ENCODE peak calls at places on chromosomes 2 and 18, in eight cellular contexts. One of them, this sample, is unnamed.

GRCh38 chr2:166335284-166335683 is 40.5 kb downstream of the SCN9A start:
- DNase-seq in uterus: no peak
- DNase-seq in lower lobe of right lung: no peak
- DNase-seq in H9: no peak
- DNase-seq in thoracic aorta: no peak
- DNase-seq in AG09309: no peak
- DNase-seq in sigmoid colon: no peak
- DNase-seq in osteocyte: no peak
- DNase-seq in this sample: no peak

GRCh38 chr18:48153641-48154481 is 223.4 kb upstream of the SMAD2 start:
- DNase-seq in thoracic aorta: no peak
- DNase-seq in H9: no peak
- DNase-seq in sigmoid colon: no peak
- DNase-seq in lower lobe of right lung: no peak
- DNase-seq in osteocyte: no peak
- DNase-seq in uterus: no peak
- DNase-seq in AG09309: peak; percentile 1
- DNase-seq in this sample: no peak

GRCh38 chr2:191635333-191636234 is 42.4 kb upstream of the NABP1 start:
- DNase-seq in uterus: no peak
- DNase-seq in osteocyte: no peak
- DNase-seq in AG09309: peak; percentile 43
- DNase-seq in sigmoid colon: no peak
- DNase-seq in H9: no peak
- DNase-seq in thoracic aorta: no peak
- DNase-seq in lower lobe of right lung: no peak
- DNase-seq in this sample: no peak

GRCh38 chr18:60018801-60019462 is 119.1 kb downstream of the PMAIP1 start:
- DNase-seq in sigmoid colon: no peak
- DNase-seq in AG09309: no peak
- DNase-seq in lower lobe of right lung: no peak
- DNase-seq in osteocyte: no peak
- DNase-seq in uterus: no peak
- DNase-seq in thoracic aorta: no peak
- DNase-seq in H9: no peak
- DNase-seq in this sample: no peak

GRCh38 chr2:104033399-104033798 is 820.5 kb upstream of the POU3F3 start:
- DNase-seq in AG09309: no peak
- DNase-seq in osteocyte: no peak
- DNase-seq in lower lobe of right lung: no peak
- DNase-seq in uterus: no peak
- DNase-seq in sigmoid colon: no peak
- DNase-seq in H9: no peak
- DNase-seq in thoracic aorta: no peak
- DNase-seq in this sample: no peak

GRCh38 chr2:1010373-1011017 is 59.8 kb downstream of the SNTG2 start:
- DNase-seq in sigmoid colon: no peak
- DNase-seq in H9: no peak
- DNase-seq in thoracic aorta: no peak
- DNase-seq in AG09309: no peak
- DNase-seq in uterus: no peak
- DNase-seq in lower lobe of right lung: no peak
- DNase-seq in osteocyte: no peak
- DNase-seq in this sample: no peak

GRCh38 chr18:36527740-36528455 is 230.4 kb downstream of the FHOD3 start:
- DNase-seq in uterus: no peak
- DNase-seq in thoracic aorta: no peak
- DNase-seq in H9: no peak
- DNase-seq in osteocyte: no peak
- DNase-seq in lower lobe of right lung: no peak
- DNase-seq in sigmoid colon: no peak
- DNase-seq in AG09309: no peak
- DNase-seq in this sample: no peak

GRCh38 chr2:44949329-44950151 is 8.0 kb downstream of the SIX3 start:
- DNase-seq in H9: peak; percentile 85
- DNase-seq in thoracic aorta: no peak
- DNase-seq in osteocyte: no peak
- DNase-seq in AG09309: no peak
- DNase-seq in sigmoid colon: no peak
- DNase-seq in uterus: no peak
- DNase-seq in lower lobe of right lung: peak; percentile 28
- DNase-seq in this sample: peak; percentile 77

GRCh38 chr2:33719067-33719466 is 120.0 kb upstream of the FAM98A start:
- DNase-seq in sigmoid colon: no peak
- DNase-seq in osteocyte: no peak
- DNase-seq in AG09309: no peak
- DNase-seq in lower lobe of right lung: no peak
- DNase-seq in H9: no peak
- DNase-seq in uterus: no peak
- DNase-seq in thoracic aorta: no peak
- DNase-seq in this sample: no peak

GRCh38 chr2:127208313-127208712 is 11.8 kb downstream of the CYP27C1 start:
- DNase-seq in sigmoid colon: no peak
- DNase-seq in thoracic aorta: no peak
- DNase-seq in uterus: no peak
- DNase-seq in lower lobe of right lung: no peak
- DNase-seq in AG09309: no peak
- DNase-seq in H9: peak; percentile 86
- DNase-seq in osteocyte: no peak
- DNase-seq in this sample: no peak

GRCh38 chr18:46322411-46322891 is 218.3 kb downstream of the HAUS1 start:
- DNase-seq in H9: no peak
- DNase-seq in thoracic aorta: no peak
- DNase-seq in lower lobe of right lung: no peak
- DNase-seq in uterus: no peak
- DNase-seq in osteocyte: no peak
- DNase-seq in sigmoid colon: no peak
- DNase-seq in AG09309: no peak
- DNase-seq in this sample: no peak

GRCh38 chr2:26970928-26971627 is 641 bp downstream of the MAPRE3 start:
- DNase-seq in thoracic aorta: no peak
- DNase-seq in osteocyte: no peak
- DNase-seq in sigmoid colon: no peak
- DNase-seq in lower lobe of right lung: no peak
- DNase-seq in AG09309: no peak
- DNase-seq in H9: peak; percentile 54
- DNase-seq in uterus: peak; percentile 33
- DNase-seq in this sample: no peak

GRCh38 chr2:174979996-174980395 is 25.2 kb downstream of the CHN1 start:
- DNase-seq in uterus: no peak
- DNase-seq in thoracic aorta: no peak
- DNase-seq in sigmoid colon: no peak
- DNase-seq in lower lobe of right lung: no peak
- DNase-seq in osteocyte: no peak
- DNase-seq in AG09309: no peak
- DNase-seq in H9: no peak
- DNase-seq in this sample: no peak

DNA sequence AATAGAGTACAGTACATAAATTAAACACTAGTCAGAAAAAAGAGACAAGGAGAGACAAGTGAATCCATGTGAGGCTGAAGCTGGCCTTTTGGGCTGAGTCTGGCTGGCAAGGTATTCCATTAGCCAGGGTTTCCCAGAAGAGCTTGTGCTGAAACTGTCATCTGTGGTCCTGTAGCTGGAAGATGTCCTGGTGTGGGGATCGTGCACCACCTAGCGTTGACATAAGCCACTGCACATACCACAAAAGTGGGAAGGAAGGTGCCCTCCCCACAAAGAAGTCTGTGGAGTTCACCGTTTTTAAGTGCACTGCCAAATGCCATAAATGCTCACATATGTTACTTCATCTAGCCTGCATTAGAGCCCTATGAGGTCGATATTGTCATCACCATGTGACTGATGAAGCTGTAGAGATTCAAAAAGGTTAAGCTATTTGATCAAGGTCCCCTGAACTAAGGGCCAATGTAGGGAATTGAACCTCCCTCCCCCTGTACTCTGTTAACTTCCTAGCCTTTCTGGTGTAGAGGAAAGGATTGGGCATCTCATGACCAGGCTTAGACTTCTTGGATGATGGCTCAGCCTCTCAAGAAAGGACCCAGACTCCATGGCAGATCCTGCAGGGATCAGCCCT is 31.9 kb upstream of the GALNT14 start:
- DNase-seq in osteocyte: peak; percentile 82
- DNase-seq in uterus: peak; percentile 17
- DNase-seq in lower lobe of right lung: peak; percentile 50
- DNase-seq in thoracic aorta: no peak
- DNase-seq in AG09309: peak; percentile 39
- DNase-seq in H9: peak; percentile 70
- DNase-seq in sigmoid colon: no peak
- DNase-seq in this sample: no peak
- TF ChIP-seq CTCF in osteocyte: peak; percentile 93
- TF ChIP-seq CTCF in uterus: peak; percentile 65
- TF ChIP-seq CTCF in lower lobe of right lung: peak; percentile 90
- TF ChIP-seq CTCF in thoracic aorta: peak; percentile 89
- TF ChIP-seq CTCF in AG09309: peak; percentile 92
- TF ChIP-seq CTCF in H9: peak; percentile 95
- TF ChIP-seq CTCF in sigmoid colon: peak; percentile 81
- TF ChIP-seq CTCF in this sample: peak; percentile 96

DNA sequence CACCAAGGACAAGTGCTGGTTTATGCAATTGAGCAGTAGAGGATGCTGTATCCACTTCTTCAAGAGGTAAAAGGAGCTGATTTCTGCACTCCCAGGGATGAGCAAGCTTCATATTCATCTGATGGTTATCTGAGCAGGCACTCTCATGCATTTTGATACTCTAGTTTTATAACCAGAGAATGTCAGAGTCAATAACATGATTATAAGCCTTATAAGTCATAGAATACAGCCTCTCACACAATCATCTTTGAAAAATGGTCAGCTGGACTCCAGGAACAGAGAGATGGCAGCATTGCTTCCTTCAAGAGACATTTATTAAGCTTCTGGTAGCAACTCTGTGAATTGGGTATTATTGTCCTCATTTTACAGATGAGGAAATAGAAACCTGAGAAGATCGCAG is 167.1 kb downstream of the SLC8A1 start:
- DNase-seq in thoracic aorta: no peak
- DNase-seq in sigmoid colon: no peak
- DNase-seq in AG09309: peak; percentile 35
- DNase-seq in osteocyte: no peak
- DNase-seq in lower lobe of right lung: no peak
- DNase-seq in uterus: no peak
- DNase-seq in H9: no peak
- DNase-seq in this sample: no peak
- TF ChIP-seq CTCF in thoracic aorta: no peak
- TF ChIP-seq CTCF in sigmoid colon: no peak
- TF ChIP-seq CTCF in AG09309: peak; percentile 48
- TF ChIP-seq CTCF in osteocyte: peak; percentile 40
- TF ChIP-seq CTCF in lower lobe of right lung: no peak
- TF ChIP-seq CTCF in uterus: peak; percentile 46
- TF ChIP-seq CTCF in H9: no peak
- TF ChIP-seq CTCF in this sample: peak; percentile 73

GRCh38 chr2:16281451-16282330 is 341.3 kb downstream of the MYCN start:
- DNase-seq in uterus: no peak
- DNase-seq in lower lobe of right lung: no peak
- DNase-seq in H9: peak; percentile 74
- DNase-seq in osteocyte: no peak
- DNase-seq in AG09309: no peak
- DNase-seq in sigmoid colon: no peak
- DNase-seq in thoracic aorta: no peak
- DNase-seq in this sample: no peak
- TF ChIP-seq CTCF in uterus: no peak
- TF ChIP-seq CTCF in lower lobe of right lung: peak; percentile 49
- TF ChIP-seq CTCF in H9: peak; percentile 81
- TF ChIP-seq CTCF in osteocyte: peak; percentile 56
- TF ChIP-seq CTCF in AG09309: no peak
- TF ChIP-seq CTCF in sigmoid colon: peak; percentile 45
- TF ChIP-seq CTCF in thoracic aorta: no peak
- TF ChIP-seq CTCF in this sample: peak; percentile 83

DNA sequence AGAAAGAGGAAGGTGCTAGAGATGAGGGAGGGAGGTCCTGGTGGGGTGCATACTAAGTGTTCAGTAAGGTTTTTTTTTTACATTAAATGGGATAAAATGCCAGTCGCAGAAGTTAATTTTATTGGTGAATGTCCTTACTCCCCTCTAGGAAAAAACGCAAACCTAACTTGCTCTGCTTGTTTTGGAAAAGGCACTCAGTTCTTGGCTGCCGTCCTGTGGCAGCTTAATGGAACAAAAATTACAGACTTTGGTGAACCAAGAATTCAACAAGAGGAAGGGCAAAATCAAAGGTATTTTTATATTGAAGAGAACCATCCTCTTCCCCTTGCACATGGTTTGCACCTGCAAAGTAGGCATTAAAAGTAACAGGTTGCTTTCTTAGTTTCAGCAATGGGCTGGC is 12.7 kb upstream of the IL18R1 start:
- DNase-seq in thoracic aorta: no peak
- DNase-seq in uterus: no peak
- DNase-seq in sigmoid colon: no peak
- DNase-seq in AG09309: no peak
- DNase-seq in H9: no peak
- DNase-seq in osteocyte: no peak
- DNase-seq in lower lobe of right lung: no peak
- DNase-seq in this sample: no peak
- TF ChIP-seq CTCF in thoracic aorta: peak; percentile 38
- TF ChIP-seq CTCF in uterus: no peak
- TF ChIP-seq CTCF in sigmoid colon: no peak
- TF ChIP-seq CTCF in AG09309: peak; percentile 31
- TF ChIP-seq CTCF in H9: no peak
- TF ChIP-seq CTCF in osteocyte: no peak
- TF ChIP-seq CTCF in lower lobe of right lung: no peak
- TF ChIP-seq CTCF in this sample: peak; percentile 32

DNA sequence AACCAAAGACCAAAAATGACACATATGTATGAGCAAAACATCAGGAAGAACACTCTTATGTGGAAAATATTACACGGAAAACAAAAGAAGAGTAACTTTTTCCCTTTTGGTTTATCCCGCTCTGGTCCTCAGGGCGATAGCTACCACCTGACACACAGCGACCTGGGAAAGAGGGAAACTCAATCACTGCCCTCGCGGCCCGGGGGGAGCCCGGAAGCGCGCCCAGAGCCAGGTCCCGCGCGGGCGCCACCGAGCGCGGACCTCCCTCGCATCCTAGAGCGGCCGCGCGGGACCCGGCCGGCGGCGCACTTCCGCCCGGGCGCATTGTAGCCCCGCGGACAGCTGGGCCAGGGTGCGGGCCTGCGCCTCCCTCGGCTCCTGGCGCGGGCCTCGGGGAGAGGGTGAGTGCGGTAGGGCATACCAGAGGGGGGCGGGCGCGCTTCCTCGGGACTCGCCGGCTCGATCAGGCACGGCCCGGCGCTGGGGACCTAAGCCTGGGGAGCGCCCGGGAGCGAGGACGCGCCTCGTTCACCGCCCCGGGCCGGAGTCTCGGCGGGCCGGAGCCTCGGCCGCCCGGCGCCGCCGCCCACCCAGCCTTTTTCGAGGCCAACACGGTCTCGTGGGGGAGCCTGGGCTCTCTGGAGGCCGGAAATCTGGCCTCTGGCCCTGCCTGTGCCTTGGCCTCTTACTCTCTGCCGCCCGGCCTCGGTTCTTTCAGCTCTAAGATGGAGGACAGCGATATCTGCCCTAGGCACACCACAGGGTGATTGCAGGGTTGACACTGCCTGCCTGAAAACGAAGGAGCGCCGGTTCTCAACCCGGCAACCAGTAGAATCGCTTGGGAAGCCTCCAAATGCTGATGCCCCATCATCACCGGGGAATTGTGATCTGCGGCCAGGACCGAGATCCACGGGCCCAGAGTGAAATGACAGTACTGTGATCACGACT is at the start of gene ELAC1:
- DNase-seq in H9: peak; percentile 70
- DNase-seq in lower lobe of right lung: peak; percentile 89
- DNase-seq in uterus: peak; percentile 62
- DNase-seq in sigmoid colon: peak; percentile 89
- DNase-seq in osteocyte: peak; percentile 89
- DNase-seq in AG09309: no peak
- DNase-seq in thoracic aorta: peak; percentile 35
- DNase-seq in this sample: no peak
- TF ChIP-seq CTCF in H9: peak; percentile 10
- TF ChIP-seq CTCF in lower lobe of right lung: no peak
- TF ChIP-seq CTCF in uterus: peak; percentile 14
- TF ChIP-seq CTCF in sigmoid colon: no peak
- TF ChIP-seq CTCF in osteocyte: no peak
- TF ChIP-seq CTCF in AG09309: no peak
- TF ChIP-seq CTCF in thoracic aorta: no peak
- TF ChIP-seq CTCF in this sample: peak; percentile 41

This sample was measured in chondrocyte.